ENCODE peak calls at places on chromosomes 3 and 15, in eight cellular contexts. One of them, this sample, is unnamed.

GRCh38 chr3:9746330-9746729 is 3.4 kb upstream of the OGG1 start:
- DNase-seq in stimulated activated naive CD8-positive, alpha-beta T cell treated with anti-CD3 and anti-CD28 coated beads, Interleukin-15, Interleukin-2, amounts not matched to agents 100 U/mL and 50 U/mL, for 24 hours: peak
- DNase-seq in neuronal stem cell: no peak
- DNase-seq in activated CD4-positive, alpha-beta T cell treated with anti-CD3 and anti-CD28 coated beads, Interleukin-2, amount 10 ng/mL, durations not matched to agents 7 days and 5 days: no peak
- DNase-seq in left ventricle myocardium inferior: no peak
- DNase-seq in AG20443: peak
- DNase-seq in Calu3: no peak
- DNase-seq in kidney tubule cell: no peak
- DNase-seq in this sample: no peak

GRCh38 chr3:54309601-54310000 is 187.2 kb downstream of the CACNA2D3 start:
- DNase-seq in stimulated activated naive CD8-positive, alpha-beta T cell treated with anti-CD3 and anti-CD28 coated beads, Interleukin-15, Interleukin-2, amounts not matched to agents 100 U/mL and 50 U/mL, for 24 hours: no peak
- DNase-seq in neuronal stem cell: no peak
- DNase-seq in activated CD4-positive, alpha-beta T cell treated with anti-CD3 and anti-CD28 coated beads, Interleukin-2, amount 10 ng/mL, durations not matched to agents 7 days and 5 days: no peak
- DNase-seq in left ventricle myocardium inferior: no peak
- DNase-seq in AG20443: no peak
- DNase-seq in Calu3: no peak
- DNase-seq in kidney tubule cell: no peak
- DNase-seq in this sample: no peak

GRCh38 chr3:126480864-126481263 is 5.2 kb upstream of the ZXDC start:
- DNase-seq in stimulated activated naive CD8-positive, alpha-beta T cell treated with anti-CD3 and anti-CD28 coated beads, Interleukin-15, Interleukin-2, amounts not matched to agents 100 U/mL and 50 U/mL, for 24 hours: no peak
- DNase-seq in neuronal stem cell: no peak
- DNase-seq in activated CD4-positive, alpha-beta T cell treated with anti-CD3 and anti-CD28 coated beads, Interleukin-2, amount 10 ng/mL, durations not matched to agents 7 days and 5 days: no peak
- DNase-seq in left ventricle myocardium inferior: no peak
- DNase-seq in AG20443: no peak
- DNase-seq in Calu3: no peak
- DNase-seq in kidney tubule cell: no peak
- DNase-seq in this sample: no peak

GRCh38 chr15:63553388-63553791 is 43.8 kb upstream of the FBXL22 start:
- DNase-seq in stimulated activated naive CD8-positive, alpha-beta T cell treated with anti-CD3 and anti-CD28 coated beads, Interleukin-15, Interleukin-2, amounts not matched to agents 100 U/mL and 50 U/mL, for 24 hours: no peak
- DNase-seq in neuronal stem cell: no peak
- DNase-seq in activated CD4-positive, alpha-beta T cell treated with anti-CD3 and anti-CD28 coated beads, Interleukin-2, amount 10 ng/mL, durations not matched to agents 7 days and 5 days: no peak
- DNase-seq in left ventricle myocardium inferior: no peak
- DNase-seq in AG20443: peak
- DNase-seq in Calu3: peak
- DNase-seq in kidney tubule cell: peak
- DNase-seq in this sample: no peak

GRCh38 chr3:149152420-149152819 is 23.0 kb downstream of the HPS3 start:
- DNase-seq in stimulated activated naive CD8-positive, alpha-beta T cell treated with anti-CD3 and anti-CD28 coated beads, Interleukin-15, Interleukin-2, amounts not matched to agents 100 U/mL and 50 U/mL, for 24 hours: peak
- DNase-seq in neuronal stem cell: no peak
- DNase-seq in activated CD4-positive, alpha-beta T cell treated with anti-CD3 and anti-CD28 coated beads, Interleukin-2, amount 10 ng/mL, durations not matched to agents 7 days and 5 days: peak
- DNase-seq in left ventricle myocardium inferior: no peak
- DNase-seq in AG20443: peak
- DNase-seq in Calu3: no peak
- DNase-seq in kidney tubule cell: peak
- DNase-seq in this sample: no peak

GRCh38 chr3:66195347-66195783 is 25.4 kb upstream of the SLC25A26 start:
- DNase-seq in stimulated activated naive CD8-positive, alpha-beta T cell treated with anti-CD3 and anti-CD28 coated beads, Interleukin-15, Interleukin-2, amounts not matched to agents 100 U/mL and 50 U/mL, for 24 hours: peak
- DNase-seq in neuronal stem cell: no peak
- DNase-seq in activated CD4-positive, alpha-beta T cell treated with anti-CD3 and anti-CD28 coated beads, Interleukin-2, amount 10 ng/mL, durations not matched to agents 7 days and 5 days: no peak
- DNase-seq in left ventricle myocardium inferior: peak
- DNase-seq in AG20443: peak
- DNase-seq in Calu3: peak
- DNase-seq in kidney tubule cell: peak
- DNase-seq in this sample: no peak

GRCh38 chr3:103247459-103247858 is 812.6 kb downstream of the ZPLD1 start:
- DNase-seq in stimulated activated naive CD8-positive, alpha-beta T cell treated with anti-CD3 and anti-CD28 coated beads, Interleukin-15, Interleukin-2, amounts not matched to agents 100 U/mL and 50 U/mL, for 24 hours: no peak
- DNase-seq in neuronal stem cell: no peak
- DNase-seq in activated CD4-positive, alpha-beta T cell treated with anti-CD3 and anti-CD28 coated beads, Interleukin-2, amount 10 ng/mL, durations not matched to agents 7 days and 5 days: no peak
- DNase-seq in left ventricle myocardium inferior: no peak
- DNase-seq in AG20443: no peak
- DNase-seq in Calu3: no peak
- DNase-seq in kidney tubule cell: no peak
- DNase-seq in this sample: no peak

GRCh38 chr3:179676081-179676480 is 23.2 kb downstream of the USP13 start:
- DNase-seq in stimulated activated naive CD8-positive, alpha-beta T cell treated with anti-CD3 and anti-CD28 coated beads, Interleukin-15, Interleukin-2, amounts not matched to agents 100 U/mL and 50 U/mL, for 24 hours: no peak
- DNase-seq in neuronal stem cell: no peak
- DNase-seq in activated CD4-positive, alpha-beta T cell treated with anti-CD3 and anti-CD28 coated beads, Interleukin-2, amount 10 ng/mL, durations not matched to agents 7 days and 5 days: no peak
- DNase-seq in left ventricle myocardium inferior: no peak
- DNase-seq in AG20443: no peak
- DNase-seq in Calu3: no peak
- DNase-seq in kidney tubule cell: peak
- DNase-seq in this sample: no peak

GRCh38 chr15:38002883-38003477 is 68.5 kb downstream of the TMCO5A start:
- DNase-seq in stimulated activated naive CD8-positive, alpha-beta T cell treated with anti-CD3 and anti-CD28 coated beads, Interleukin-15, Interleukin-2, amounts not matched to agents 100 U/mL and 50 U/mL, for 24 hours: peak
- DNase-seq in neuronal stem cell: peak
- DNase-seq in activated CD4-positive, alpha-beta T cell treated with anti-CD3 and anti-CD28 coated beads, Interleukin-2, amount 10 ng/mL, durations not matched to agents 7 days and 5 days: no peak
- DNase-seq in left ventricle myocardium inferior: peak
- DNase-seq in AG20443: peak
- DNase-seq in Calu3: peak
- DNase-seq in kidney tubule cell: peak
- DNase-seq in this sample: no peak

GRCh38 chr3:152317956-152318355 is 49.2 kb downstream of the MBNL1 start:
- DNase-seq in stimulated activated naive CD8-positive, alpha-beta T cell treated with anti-CD3 and anti-CD28 coated beads, Interleukin-15, Interleukin-2, amounts not matched to agents 100 U/mL and 50 U/mL, for 24 hours: no peak
- DNase-seq in neuronal stem cell: no peak
- DNase-seq in activated CD4-positive, alpha-beta T cell treated with anti-CD3 and anti-CD28 coated beads, Interleukin-2, amount 10 ng/mL, durations not matched to agents 7 days and 5 days: no peak
- DNase-seq in left ventricle myocardium inferior: no peak
- DNase-seq in AG20443: peak
- DNase-seq in Calu3: no peak
- DNase-seq in kidney tubule cell: peak
- DNase-seq in this sample: no peak

GRCh38 chr3:49175530-49175929 is 4.1 kb downstream of the KLHDC8B start:
- DNase-seq in stimulated activated naive CD8-positive, alpha-beta T cell treated with anti-CD3 and anti-CD28 coated beads, Interleukin-15, Interleukin-2, amounts not matched to agents 100 U/mL and 50 U/mL, for 24 hours: no peak
- DNase-seq in neuronal stem cell: no peak
- DNase-seq in activated CD4-positive, alpha-beta T cell treated with anti-CD3 and anti-CD28 coated beads, Interleukin-2, amount 10 ng/mL, durations not matched to agents 7 days and 5 days: no peak
- DNase-seq in left ventricle myocardium inferior: no peak
- DNase-seq in AG20443: no peak
- DNase-seq in Calu3: no peak
- DNase-seq in kidney tubule cell: no peak
- DNase-seq in this sample: no peak

GRCh38 chr15:45499426-45499825 is 23.1 kb downstream of the SLC30A4 start:
- DNase-seq in stimulated activated naive CD8-positive, alpha-beta T cell treated with anti-CD3 and anti-CD28 coated beads, Interleukin-15, Interleukin-2, amounts not matched to agents 100 U/mL and 50 U/mL, for 24 hours: no peak
- DNase-seq in neuronal stem cell: no peak
- DNase-seq in activated CD4-positive, alpha-beta T cell treated with anti-CD3 and anti-CD28 coated beads, Interleukin-2, amount 10 ng/mL, durations not matched to agents 7 days and 5 days: no peak
- DNase-seq in left ventricle myocardium inferior: no peak
- DNase-seq in AG20443: peak
- DNase-seq in Calu3: no peak
- DNase-seq in kidney tubule cell: no peak
- DNase-seq in this sample: no peak

GRCh38 chr3:134291300-134292254 is 40.9 kb upstream of the RYK start:
- DNase-seq in stimulated activated naive CD8-positive, alpha-beta T cell treated with anti-CD3 and anti-CD28 coated beads, Interleukin-15, Interleukin-2, amounts not matched to agents 100 U/mL and 50 U/mL, for 24 hours: no peak
- DNase-seq in neuronal stem cell: no peak
- DNase-seq in activated CD4-positive, alpha-beta T cell treated with anti-CD3 and anti-CD28 coated beads, Interleukin-2, amount 10 ng/mL, durations not matched to agents 7 days and 5 days: no peak
- DNase-seq in left ventricle myocardium inferior: peak
- DNase-seq in AG20443: peak
- DNase-seq in Calu3: no peak
- DNase-seq in kidney tubule cell: no peak
- DNase-seq in this sample: no peak

GRCh38 chr15:44058126-44058525 is 136.9 kb downstream of the FRMD5 start:
- DNase-seq in stimulated activated naive CD8-positive, alpha-beta T cell treated with anti-CD3 and anti-CD28 coated beads, Interleukin-15, Interleukin-2, amounts not matched to agents 100 U/mL and 50 U/mL, for 24 hours: no peak
- DNase-seq in neuronal stem cell: no peak
- DNase-seq in activated CD4-positive, alpha-beta T cell treated with anti-CD3 and anti-CD28 coated beads, Interleukin-2, amount 10 ng/mL, durations not matched to agents 7 days and 5 days: no peak
- DNase-seq in left ventricle myocardium inferior: no peak
- DNase-seq in AG20443: no peak
- DNase-seq in Calu3: no peak
- DNase-seq in kidney tubule cell: no peak
- DNase-seq in this sample: no peak

GRCh38 chr3:139746481-139746880 is 68.7 kb upstream of the NMNAT3 start:
- DNase-seq in stimulated activated naive CD8-positive, alpha-beta T cell treated with anti-CD3 and anti-CD28 coated beads, Interleukin-15, Interleukin-2, amounts not matched to agents 100 U/mL and 50 U/mL, for 24 hours: no peak
- DNase-seq in neuronal stem cell: no peak
- DNase-seq in activated CD4-positive, alpha-beta T cell treated with anti-CD3 and anti-CD28 coated beads, Interleukin-2, amount 10 ng/mL, durations not matched to agents 7 days and 5 days: no peak
- DNase-seq in left ventricle myocardium inferior: no peak
- DNase-seq in AG20443: no peak
- DNase-seq in Calu3: no peak
- DNase-seq in kidney tubule cell: no peak
- DNase-seq in this sample: no peak

GRCh38 chr3:159814161-159814560 is 174.5 kb upstream of the IL12A start:
- DNase-seq in stimulated activated naive CD8-positive, alpha-beta T cell treated with anti-CD3 and anti-CD28 coated beads, Interleukin-15, Interleukin-2, amounts not matched to agents 100 U/mL and 50 U/mL, for 24 hours: no peak
- DNase-seq in neuronal stem cell: no peak
- DNase-seq in activated CD4-positive, alpha-beta T cell treated with anti-CD3 and anti-CD28 coated beads, Interleukin-2, amount 10 ng/mL, durations not matched to agents 7 days and 5 days: no peak
- DNase-seq in left ventricle myocardium inferior: no peak
- DNase-seq in AG20443: no peak
- DNase-seq in Calu3: peak
- DNase-seq in kidney tubule cell: peak
- DNase-seq in this sample: no peak

GRCh38 chr3:54366839-54367238 is 244.5 kb downstream of the CACNA2D3 start:
- DNase-seq in stimulated activated naive CD8-positive, alpha-beta T cell treated with anti-CD3 and anti-CD28 coated beads, Interleukin-15, Interleukin-2, amounts not matched to agents 100 U/mL and 50 U/mL, for 24 hours: no peak
- DNase-seq in neuronal stem cell: no peak
- DNase-seq in activated CD4-positive, alpha-beta T cell treated with anti-CD3 and anti-CD28 coated beads, Interleukin-2, amount 10 ng/mL, durations not matched to agents 7 days and 5 days: no peak
- DNase-seq in left ventricle myocardium inferior: no peak
- DNase-seq in AG20443: no peak
- DNase-seq in Calu3: no peak
- DNase-seq in kidney tubule cell: no peak
- DNase-seq in this sample: no peak

GRCh38 chr15:66851226-66852063 is 149.4 kb downstream of the SMAD6 start:
- DNase-seq in stimulated activated naive CD8-positive, alpha-beta T cell treated with anti-CD3 and anti-CD28 coated beads, Interleukin-15, Interleukin-2, amounts not matched to agents 100 U/mL and 50 U/mL, for 24 hours: peak
- DNase-seq in neuronal stem cell: peak
- DNase-seq in activated CD4-positive, alpha-beta T cell treated with anti-CD3 and anti-CD28 coated beads, Interleukin-2, amount 10 ng/mL, durations not matched to agents 7 days and 5 days: peak
- DNase-seq in left ventricle myocardium inferior: peak
- DNase-seq in AG20443: peak
- DNase-seq in Calu3: peak
- DNase-seq in kidney tubule cell: peak
- DNase-seq in this sample: peak

GRCh38 chr3:181721369-181721768 is 9.6 kb downstream of the SOX2 start:
- DNase-seq in stimulated activated naive CD8-positive, alpha-beta T cell treated with anti-CD3 and anti-CD28 coated beads, Interleukin-15, Interleukin-2, amounts not matched to agents 100 U/mL and 50 U/mL, for 24 hours: no peak
- DNase-seq in neuronal stem cell: no peak
- DNase-seq in activated CD4-positive, alpha-beta T cell treated with anti-CD3 and anti-CD28 coated beads, Interleukin-2, amount 10 ng/mL, durations not matched to agents 7 days and 5 days: no peak
- DNase-seq in left ventricle myocardium inferior: no peak
- DNase-seq in AG20443: no peak
- DNase-seq in Calu3: no peak
- DNase-seq in kidney tubule cell: no peak
- DNase-seq in this sample: no peak

GRCh38 chr3:148971819-148972218 is 19.5 kb upstream of the GYG1 start:
- DNase-seq in stimulated activated naive CD8-positive, alpha-beta T cell treated with anti-CD3 and anti-CD28 coated beads, Interleukin-15, Interleukin-2, amounts not matched to agents 100 U/mL and 50 U/mL, for 24 hours: no peak
- DNase-seq in neuronal stem cell: no peak
- DNase-seq in activated CD4-positive, alpha-beta T cell treated with anti-CD3 and anti-CD28 coated beads, Interleukin-2, amount 10 ng/mL, durations not matched to agents 7 days and 5 days: no peak
- DNase-seq in left ventricle myocardium inferior: no peak
- DNase-seq in AG20443: no peak
- DNase-seq in Calu3: no peak
- DNase-seq in kidney tubule cell: no peak
- DNase-seq in this sample: no peak

GRCh38 chr15:78345726-78346125 is 5.6 kb downstream of the CRABP1 start:
- DNase-seq in stimulated activated naive CD8-positive, alpha-beta T cell treated with anti-CD3 and anti-CD28 coated beads, Interleukin-15, Interleukin-2, amounts not matched to agents 100 U/mL and 50 U/mL, for 24 hours: no peak
- DNase-seq in neuronal stem cell: no peak
- DNase-seq in activated CD4-positive, alpha-beta T cell treated with anti-CD3 and anti-CD28 coated beads, Interleukin-2, amount 10 ng/mL, durations not matched to agents 7 days and 5 days: no peak
- DNase-seq in left ventricle myocardium inferior: no peak
- DNase-seq in AG20443: no peak
- DNase-seq in Calu3: no peak
- DNase-seq in kidney tubule cell: no peak
- DNase-seq in this sample: no peak

GRCh38 chr15:81254277-81255265 is 57.9 kb downstream of the IL16 start:
- DNase-seq in stimulated activated naive CD8-positive, alpha-beta T cell treated with anti-CD3 and anti-CD28 coated beads, Interleukin-15, Interleukin-2, amounts not matched to agents 100 U/mL and 50 U/mL, for 24 hours: no peak
- DNase-seq in neuronal stem cell: no peak
- DNase-seq in activated CD4-positive, alpha-beta T cell treated with anti-CD3 and anti-CD28 coated beads, Interleukin-2, amount 10 ng/mL, durations not matched to agents 7 days and 5 days: no peak
- DNase-seq in left ventricle myocardium inferior: no peak
- DNase-seq in AG20443: no peak
- DNase-seq in Calu3: no peak
- DNase-seq in kidney tubule cell: no peak
- DNase-seq in this sample: no peak

GRCh38 chr15:91049378-91050127 is 27.2 kb upstream of the VPS33B start:
- DNase-seq in stimulated activated naive CD8-positive, alpha-beta T cell treated with anti-CD3 and anti-CD28 coated beads, Interleukin-15, Interleukin-2, amounts not matched to agents 100 U/mL and 50 U/mL, for 24 hours: peak
- DNase-seq in neuronal stem cell: peak
- DNase-seq in activated CD4-positive, alpha-beta T cell treated with anti-CD3 and anti-CD28 coated beads, Interleukin-2, amount 10 ng/mL, durations not matched to agents 7 days and 5 days: peak
- DNase-seq in left ventricle myocardium inferior: no peak
- DNase-seq in AG20443: peak
- DNase-seq in Calu3: peak
- DNase-seq in kidney tubule cell: peak
- DNase-seq in this sample: peak

GRCh38 chr3:49812916-49813496 is 747 bp downstream of the UBA7 start:
- DNase-seq in stimulated activated naive CD8-positive, alpha-beta T cell treated with anti-CD3 and anti-CD28 coated beads, Interleukin-15, Interleukin-2, amounts not matched to agents 100 U/mL and 50 U/mL, for 24 hours: no peak
- DNase-seq in neuronal stem cell: no peak
- DNase-seq in activated CD4-positive, alpha-beta T cell treated with anti-CD3 and anti-CD28 coated beads, Interleukin-2, amount 10 ng/mL, durations not matched to agents 7 days and 5 days: no peak
- DNase-seq in left ventricle myocardium inferior: no peak
- DNase-seq in AG20443: peak
- DNase-seq in Calu3: no peak
- DNase-seq in kidney tubule cell: no peak
- DNase-seq in this sample: no peak

GRCh38 chr3:156676467-156677119 is 2.2 kb downstream of the TIPARP start:
- DNase-seq in stimulated activated naive CD8-positive, alpha-beta T cell treated with anti-CD3 and anti-CD28 coated beads, Interleukin-15, Interleukin-2, amounts not matched to agents 100 U/mL and 50 U/mL, for 24 hours: no peak
- DNase-seq in neuronal stem cell: no peak
- DNase-seq in activated CD4-positive, alpha-beta T cell treated with anti-CD3 and anti-CD28 coated beads, Interleukin-2, amount 10 ng/mL, durations not matched to agents 7 days and 5 days: no peak
- DNase-seq in left ventricle myocardium inferior: no peak
- DNase-seq in AG20443: peak
- DNase-seq in Calu3: peak
- DNase-seq in kidney tubule cell: peak
- DNase-seq in this sample: no peak

GRCh38 chr3:38173834-38174418 is 8.6 kb downstream of the OXSR1 start:
- DNase-seq in stimulated activated naive CD8-positive, alpha-beta T cell treated with anti-CD3 and anti-CD28 coated beads, Interleukin-15, Interleukin-2, amounts not matched to agents 100 U/mL and 50 U/mL, for 24 hours: no peak
- DNase-seq in neuronal stem cell: no peak
- DNase-seq in activated CD4-positive, alpha-beta T cell treated with anti-CD3 and anti-CD28 coated beads, Interleukin-2, amount 10 ng/mL, durations not matched to agents 7 days and 5 days: no peak
- DNase-seq in left ventricle myocardium inferior: no peak
- DNase-seq in AG20443: no peak
- DNase-seq in Calu3: no peak
- DNase-seq in kidney tubule cell: no peak
- DNase-seq in this sample: no peak

GRCh38 chr3:16325850-16326249 is 60.8 kb downstream of the OXNAD1 start:
- DNase-seq in stimulated activated naive CD8-positive, alpha-beta T cell treated with anti-CD3 and anti-CD28 coated beads, Interleukin-15, Interleukin-2, amounts not matched to agents 100 U/mL and 50 U/mL, for 24 hours: no peak
- DNase-seq in neuronal stem cell: no peak
- DNase-seq in activated CD4-positive, alpha-beta T cell treated with anti-CD3 and anti-CD28 coated beads, Interleukin-2, amount 10 ng/mL, durations not matched to agents 7 days and 5 days: no peak
- DNase-seq in left ventricle myocardium inferior: no peak
- DNase-seq in AG20443: no peak
- DNase-seq in Calu3: no peak
- DNase-seq in kidney tubule cell: no peak
- DNase-seq in this sample: no peak

GRCh38 chr3:335250-335649 is 138.7 kb downstream of the CHL1 start:
- DNase-seq in stimulated activated naive CD8-positive, alpha-beta T cell treated with anti-CD3 and anti-CD28 coated beads, Interleukin-15, Interleukin-2, amounts not matched to agents 100 U/mL and 50 U/mL, for 24 hours: no peak
- DNase-seq in neuronal stem cell: no peak
- DNase-seq in activated CD4-positive, alpha-beta T cell treated with anti-CD3 and anti-CD28 coated beads, Interleukin-2, amount 10 ng/mL, durations not matched to agents 7 days and 5 days: no peak
- DNase-seq in left ventricle myocardium inferior: no peak
- DNase-seq in AG20443: no peak
- DNase-seq in Calu3: no peak
- DNase-seq in kidney tubule cell: no peak
- DNase-seq in this sample: no peak

GRCh38 chr3:179454887-179455286 is 3.6 kb upstream of the GNB4 start:
- DNase-seq in stimulated activated naive CD8-positive, alpha-beta T cell treated with anti-CD3 and anti-CD28 coated beads, Interleukin-15, Interleukin-2, amounts not matched to agents 100 U/mL and 50 U/mL, for 24 hours: no peak
- DNase-seq in neuronal stem cell: no peak
- DNase-seq in activated CD4-positive, alpha-beta T cell treated with anti-CD3 and anti-CD28 coated beads, Interleukin-2, amount 10 ng/mL, durations not matched to agents 7 days and 5 days: no peak
- DNase-seq in left ventricle myocardium inferior: no peak
- DNase-seq in AG20443: no peak
- DNase-seq in Calu3: no peak
- DNase-seq in kidney tubule cell: peak
- DNase-seq in this sample: no peak

GRCh38 chr3:61466357-61466756 is 95.0 kb upstream of the PTPRG start:
- DNase-seq in stimulated activated naive CD8-positive, alpha-beta T cell treated with anti-CD3 and anti-CD28 coated beads, Interleukin-15, Interleukin-2, amounts not matched to agents 100 U/mL and 50 U/mL, for 24 hours: no peak
- DNase-seq in neuronal stem cell: no peak
- DNase-seq in activated CD4-positive, alpha-beta T cell treated with anti-CD3 and anti-CD28 coated beads, Interleukin-2, amount 10 ng/mL, durations not matched to agents 7 days and 5 days: no peak
- DNase-seq in left ventricle myocardium inferior: peak
- DNase-seq in AG20443: no peak
- DNase-seq in Calu3: no peak
- DNase-seq in kidney tubule cell: no peak
- DNase-seq in this sample: no peak

GRCh38 chr15:51416129-51416528 is 74.7 kb downstream of the GLDN start:
- DNase-seq in stimulated activated naive CD8-positive, alpha-beta T cell treated with anti-CD3 and anti-CD28 coated beads, Interleukin-15, Interleukin-2, amounts not matched to agents 100 U/mL and 50 U/mL, for 24 hours: no peak
- DNase-seq in neuronal stem cell: no peak
- DNase-seq in activated CD4-positive, alpha-beta T cell treated with anti-CD3 and anti-CD28 coated beads, Interleukin-2, amount 10 ng/mL, durations not matched to agents 7 days and 5 days: no peak
- DNase-seq in left ventricle myocardium inferior: no peak
- DNase-seq in AG20443: no peak
- DNase-seq in Calu3: no peak
- DNase-seq in kidney tubule cell: no peak
- DNase-seq in this sample: no peak

GRCh38 chr15:48451736-48452135 is 120.5 kb downstream of the DUT start:
- DNase-seq in stimulated activated naive CD8-positive, alpha-beta T cell treated with anti-CD3 and anti-CD28 coated beads, Interleukin-15, Interleukin-2, amounts not matched to agents 100 U/mL and 50 U/mL, for 24 hours: no peak
- DNase-seq in neuronal stem cell: no peak
- DNase-seq in activated CD4-positive, alpha-beta T cell treated with anti-CD3 and anti-CD28 coated beads, Interleukin-2, amount 10 ng/mL, durations not matched to agents 7 days and 5 days: no peak
- DNase-seq in left ventricle myocardium inferior: no peak
- DNase-seq in AG20443: no peak
- DNase-seq in Calu3: no peak
- DNase-seq in kidney tubule cell: no peak
- DNase-seq in this sample: no peak

GRCh38 chr15:82539690-82540054 is 585 bp downstream of the RPS17 start:
- DNase-seq in stimulated activated naive CD8-positive, alpha-beta T cell treated with anti-CD3 and anti-CD28 coated beads, Interleukin-15, Interleukin-2, amounts not matched to agents 100 U/mL and 50 U/mL, for 24 hours: peak
- DNase-seq in neuronal stem cell: no peak
- DNase-seq in activated CD4-positive, alpha-beta T cell treated with anti-CD3 and anti-CD28 coated beads, Interleukin-2, amount 10 ng/mL, durations not matched to agents 7 days and 5 days: no peak
- DNase-seq in left ventricle myocardium inferior: no peak
- DNase-seq in AG20443: no peak
- DNase-seq in Calu3: no peak
- DNase-seq in kidney tubule cell: peak
- DNase-seq in this sample: no peak

GRCh38 chr3:101036213-101036618 is 43.0 kb upstream of the ABI3BP start:
- DNase-seq in stimulated activated naive CD8-positive, alpha-beta T cell treated with anti-CD3 and anti-CD28 coated beads, Interleukin-15, Interleukin-2, amounts not matched to agents 100 U/mL and 50 U/mL, for 24 hours: no peak
- DNase-seq in neuronal stem cell: peak
- DNase-seq in activated CD4-positive, alpha-beta T cell treated with anti-CD3 and anti-CD28 coated beads, Interleukin-2, amount 10 ng/mL, durations not matched to agents 7 days and 5 days: no peak
- DNase-seq in left ventricle myocardium inferior: no peak
- DNase-seq in AG20443: peak
- DNase-seq in Calu3: peak
- DNase-seq in kidney tubule cell: peak
- DNase-seq in this sample: no peak

This sample was measured in activated CD4-positive, CD25-positive, alpha-beta regulatory T cell treated with anti-CD3 and anti-CD28 coated beads, Interleukin-2, amount 50 U/mL, for 16 hours.